ENCODE peak calls at places on chromosome X, in four cellular contexts. One of them, this sample, is unnamed.
A peak's percentile ranks its signal among the peaks of the same experiment; 100 is the strongest.

GRCh38 chrX:118603981-118604380 is 108.4 kb downstream of the DOCK11 start:
- DNase-seq in transverse colon: peak; percentile 26
- DNase-seq in lung: peak; percentile 47
- DNase-seq in fibroblast of lung: peak; percentile 44
- DNase-seq in this sample: peak; percentile 8

GRCh38 chrX:8688776-8689175 is 43.2 kb downstream of the ANOS1 start:
- DNase-seq in transverse colon: no peak
- DNase-seq in lung: no peak
- DNase-seq in fibroblast of lung: no peak
- DNase-seq in this sample: no peak

GRCh38 chrX:10235851-10236250 is 79.1 kb downstream of the CLCN4 start:
- DNase-seq in transverse colon: no peak
- DNase-seq in lung: no peak
- DNase-seq in fibroblast of lung: peak; percentile 91
- DNase-seq in this sample: peak; percentile 80

GRCh38 chrX:261167-261857 is 19.9 kb upstream of the PLCXD1 start:
- DNase-seq in transverse colon: no peak
- DNase-seq in lung: no peak
- DNase-seq in fibroblast of lung: peak; percentile 46
- DNase-seq in this sample: no peak

GRCh38 chrX:39819921-39820849 is 277.6 kb downstream of the BCOR start:
- DNase-seq in transverse colon: no peak
- DNase-seq in lung: no peak
- DNase-seq in fibroblast of lung: no peak
- DNase-seq in this sample: no peak

GRCh38 chrX:123222920-123223319 is 38.8 kb downstream of the GRIA3 start:
- DNase-seq in transverse colon: no peak
- DNase-seq in lung: no peak
- DNase-seq in fibroblast of lung: no peak
- DNase-seq in this sample: no peak

GRCh38 chrX:46920235-46920634 is 8.0 kb downstream of the JADE3 start:
- DNase-seq in transverse colon: no peak
- DNase-seq in lung: no peak
- DNase-seq in fibroblast of lung: no peak
- DNase-seq in this sample: no peak

GRCh38 chrX:130174051-130174704 is 2.4 kb downstream of the RAB33A start:
- DNase-seq in transverse colon: no peak
- DNase-seq in lung: no peak
- DNase-seq in fibroblast of lung: peak; percentile 71
- DNase-seq in this sample: peak; percentile 56

GRCh38 chrX:40008841-40009461 is 88.8 kb downstream of the BCOR start:
- DNase-seq in transverse colon: peak; percentile 29
- DNase-seq in lung: no peak
- DNase-seq in fibroblast of lung: peak; percentile 23
- DNase-seq in this sample: no peak

GRCh38 chrX:12128017-12128416 is 10.3 kb upstream of the FRMPD4 start:
- DNase-seq in transverse colon: no peak
- DNase-seq in lung: no peak
- DNase-seq in fibroblast of lung: no peak
- DNase-seq in this sample: no peak

GRCh38 chrX:149962859-149963757 is 24.8 kb upstream of the EOLA2 start:
- DNase-seq in transverse colon: peak; percentile 28
- DNase-seq in lung: peak; percentile 51
- DNase-seq in fibroblast of lung: peak; percentile 49
- DNase-seq in this sample: peak; percentile 8

GRCh38 chrX:97060019-97060418 is 176.3 kb downstream of the RPA4 start:
- DNase-seq in transverse colon: no peak
- DNase-seq in lung: no peak
- DNase-seq in fibroblast of lung: no peak
- DNase-seq in this sample: no peak

GRCh38 chrX:39675619-39676018 is 422.1 kb downstream of the BCOR start:
- DNase-seq in transverse colon: peak; percentile 24
- DNase-seq in lung: no peak
- DNase-seq in fibroblast of lung: no peak
- DNase-seq in this sample: no peak

GRCh38 chrX:119721926-119722325 is 29.0 kb upstream of the SEPTIN6 start:
- DNase-seq in transverse colon: no peak
- DNase-seq in lung: no peak
- DNase-seq in fibroblast of lung: no peak
- DNase-seq in this sample: no peak

GRCh38 chrX:13153796-13154195 is 109.4 kb upstream of the FAM9C start:
- DNase-seq in transverse colon: no peak
- DNase-seq in lung: no peak
- DNase-seq in fibroblast of lung: peak; percentile 37
- DNase-seq in this sample: no peak

GRCh38 chrX:79604364-79604763 is 237.2 kb upstream of the ITM2A start:
- DNase-seq in transverse colon: peak; percentile 36
- DNase-seq in lung: no peak
- DNase-seq in fibroblast of lung: no peak
- DNase-seq in this sample: no peak

GRCh38 chrX:72061091-72061490 is 70.6 kb downstream of the RTL5 start:
- DNase-seq in transverse colon: no peak
- DNase-seq in lung: no peak
- DNase-seq in fibroblast of lung: peak; percentile 36
- DNase-seq in this sample: no peak

GRCh38 chrX:48470110-48470832 is at the start of gene SLC38A5:
- DNase-seq in transverse colon: peak; percentile 35
- DNase-seq in lung: no peak
- DNase-seq in fibroblast of lung: no peak
- DNase-seq in this sample: no peak

GRCh38 chrX:137567474-137568232 is 1.7 kb downstream of the ZIC3 start:
- DNase-seq in transverse colon: no peak
- DNase-seq in lung: no peak
- DNase-seq in fibroblast of lung: no peak
- DNase-seq in this sample: no peak

GRCh38 chrX:70480660-70481018 is 36.0 kb downstream of the DLG3 start:
- DNase-seq in transverse colon: no peak
- DNase-seq in lung: no peak
- DNase-seq in fibroblast of lung: peak; percentile 38
- DNase-seq in this sample: no peak

GRCh38 chrX:111348363-111348927 is 63.5 kb downstream of the DCX start:
- DNase-seq in transverse colon: no peak
- DNase-seq in lung: no peak
- DNase-seq in fibroblast of lung: no peak
- DNase-seq in this sample: no peak

GRCh38 chrX:103149652-103150051 is 56.7 kb upstream of the NXF3 start:
- DNase-seq in transverse colon: no peak
- DNase-seq in lung: no peak
- DNase-seq in fibroblast of lung: no peak
- DNase-seq in this sample: no peak

DNA sequence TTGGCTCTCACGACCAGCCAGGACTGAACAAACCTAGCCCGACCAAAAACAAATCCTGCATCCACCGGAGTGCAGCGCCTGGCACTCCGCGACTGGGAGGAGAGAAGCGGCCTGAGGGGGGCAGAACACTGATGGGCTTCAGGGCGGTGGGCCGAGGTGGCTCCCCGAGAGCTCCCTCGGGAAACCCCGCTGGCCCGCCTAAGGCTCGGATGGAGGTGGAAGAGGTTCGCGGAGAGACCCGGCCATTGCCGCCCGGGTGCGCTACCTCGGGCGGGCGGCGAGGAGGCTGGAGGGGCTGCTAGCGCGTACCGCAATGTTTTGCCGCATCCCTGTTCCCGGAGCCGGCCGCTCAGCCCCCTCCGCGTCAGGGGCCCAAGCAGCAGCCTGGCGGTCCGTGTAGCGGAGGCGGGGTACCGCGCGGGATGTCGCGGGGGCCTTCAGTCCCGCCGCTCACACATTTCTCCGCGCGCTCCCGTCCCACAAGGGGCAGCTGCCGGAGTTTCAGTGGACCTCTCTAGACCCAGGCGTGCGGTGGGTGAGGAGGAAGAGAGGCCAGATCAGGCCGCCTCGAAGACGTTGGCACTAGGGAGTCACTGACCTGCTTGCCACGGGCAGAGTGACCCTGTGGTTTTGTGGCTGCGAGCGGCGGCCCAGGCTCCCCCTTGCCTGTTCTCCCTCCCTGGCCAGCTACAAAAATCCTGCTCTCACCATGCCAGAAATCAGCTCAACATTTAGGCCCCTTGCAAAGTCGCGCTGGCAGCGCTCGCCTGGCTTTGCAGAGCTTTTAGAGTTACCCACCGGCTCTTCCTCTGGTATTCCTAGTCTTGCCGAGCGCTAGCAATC is 2.1 kb downstream of the SLITRK4 start:
- DNase-seq in transverse colon: no peak
- DNase-seq in lung: no peak
- DNase-seq in fibroblast of lung: no peak
- DNase-seq in this sample: no peak
- H3K4me3 ChIP-seq in transverse colon: no peak overlapping the region
- H3K4me3 ChIP-seq in lung: peak overlapping the region; percentile 12
- H3K4me3 ChIP-seq in fibroblast of lung: no peak overlapping the region
- H3K4me3 ChIP-seq in this sample: no peak overlapping the region

GRCh38 chrX:22194207-22194606 is 78.5 kb upstream of the CBLL2 start:
- DNase-seq in transverse colon: no peak
- DNase-seq in lung: no peak
- DNase-seq in fibroblast of lung: no peak
- DNase-seq in this sample: no peak
- TF ChIP-seq CTCF in transverse colon: no peak
- TF ChIP-seq CTCF in lung: no peak
- TF ChIP-seq CTCF in fibroblast of lung: no peak
- TF ChIP-seq CTCF in this sample: no peak

GRCh38 chrX:42704454-42704853 is 73.5 kb downstream of the PPP1R2C start:
- DNase-seq in transverse colon: no peak
- DNase-seq in lung: no peak
- DNase-seq in fibroblast of lung: peak; percentile 4
- DNase-seq in this sample: no peak
- H3K4me3 ChIP-seq in transverse colon: no peak overlapping the region
- H3K4me3 ChIP-seq in lung: no peak overlapping the region
- H3K4me3 ChIP-seq in fibroblast of lung: no peak overlapping the region
- H3K4me3 ChIP-seq in this sample: no peak overlapping the region

GRCh38 chrX:93419642-93420041 is 253.7 kb downstream of the NAP1L3 start:
- DNase-seq in transverse colon: no peak
- DNase-seq in lung: no peak
- DNase-seq in fibroblast of lung: no peak
- DNase-seq in this sample: no peak

GRCh38 chrX:93428497-93428896 is 244.9 kb downstream of the NAP1L3 start:
- DNase-seq in transverse colon: no peak
- DNase-seq in lung: no peak
- DNase-seq in fibroblast of lung: no peak
- DNase-seq in this sample: no peak

GRCh38 chrX:93420635-93421034 is 252.7 kb downstream of the NAP1L3 start:
- DNase-seq in transverse colon: no peak
- DNase-seq in lung: no peak
- DNase-seq in fibroblast of lung: no peak
- DNase-seq in this sample: no peak

GRCh38 chrX:93420090-93420489 is 253.3 kb downstream of the NAP1L3 start:
- DNase-seq in transverse colon: no peak
- DNase-seq in lung: no peak
- DNase-seq in fibroblast of lung: no peak
- DNase-seq in this sample: no peak

DNA sequence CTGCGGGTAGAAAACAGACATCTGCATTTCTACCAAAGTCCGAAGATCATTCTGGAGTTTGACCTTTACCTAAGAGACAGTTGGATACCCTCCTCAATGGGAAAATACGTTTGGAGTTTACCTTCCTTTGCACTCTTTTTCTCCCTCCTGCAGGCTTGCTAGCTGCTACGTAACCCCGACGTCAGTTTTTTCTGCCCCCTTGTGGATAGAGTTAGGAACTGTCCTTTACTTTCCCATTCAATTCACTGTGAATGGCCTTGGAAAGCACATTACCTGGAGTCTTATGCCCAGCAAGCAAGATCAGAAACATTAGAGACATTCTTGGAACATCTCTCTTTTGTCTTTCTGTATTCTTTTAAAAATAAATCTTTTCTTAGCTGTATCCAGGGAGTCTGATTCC is 250.7 kb downstream of the NAP1L3 start:
- DNase-seq in transverse colon: no peak
- DNase-seq in lung: no peak
- DNase-seq in fibroblast of lung: no peak
- DNase-seq in this sample: no peak
- TF ChIP-seq CTCF in transverse colon: peak; percentile 37
- TF ChIP-seq CTCF in lung: peak; percentile 20
- TF ChIP-seq CTCF in fibroblast of lung: no peak
- TF ChIP-seq CTCF in this sample: peak; percentile 61

GRCh38 chrX:132956421-132957210 is 1.8 kb downstream of the HS6ST2 start:
- DNase-seq in transverse colon: no peak
- DNase-seq in lung: no peak
- DNase-seq in fibroblast of lung: no peak
- DNase-seq in this sample: no peak

GRCh38 chrX:132954323-132954722 is 4.1 kb downstream of the HS6ST2 start:
- DNase-seq in transverse colon: no peak
- DNase-seq in lung: no peak
- DNase-seq in fibroblast of lung: no peak
- DNase-seq in this sample: no peak

GRCh38 chrX:132958086-132958703 is at the start of gene HS6ST2:
- DNase-seq in transverse colon: peak; percentile 31
- DNase-seq in lung: no peak
- DNase-seq in fibroblast of lung: no peak
- DNase-seq in this sample: no peak

GRCh38 chrX:132955710-132956109 is 2.7 kb downstream of the HS6ST2 start:
- DNase-seq in transverse colon: no peak
- DNase-seq in lung: no peak
- DNase-seq in fibroblast of lung: no peak
- DNase-seq in this sample: no peak

DNA sequence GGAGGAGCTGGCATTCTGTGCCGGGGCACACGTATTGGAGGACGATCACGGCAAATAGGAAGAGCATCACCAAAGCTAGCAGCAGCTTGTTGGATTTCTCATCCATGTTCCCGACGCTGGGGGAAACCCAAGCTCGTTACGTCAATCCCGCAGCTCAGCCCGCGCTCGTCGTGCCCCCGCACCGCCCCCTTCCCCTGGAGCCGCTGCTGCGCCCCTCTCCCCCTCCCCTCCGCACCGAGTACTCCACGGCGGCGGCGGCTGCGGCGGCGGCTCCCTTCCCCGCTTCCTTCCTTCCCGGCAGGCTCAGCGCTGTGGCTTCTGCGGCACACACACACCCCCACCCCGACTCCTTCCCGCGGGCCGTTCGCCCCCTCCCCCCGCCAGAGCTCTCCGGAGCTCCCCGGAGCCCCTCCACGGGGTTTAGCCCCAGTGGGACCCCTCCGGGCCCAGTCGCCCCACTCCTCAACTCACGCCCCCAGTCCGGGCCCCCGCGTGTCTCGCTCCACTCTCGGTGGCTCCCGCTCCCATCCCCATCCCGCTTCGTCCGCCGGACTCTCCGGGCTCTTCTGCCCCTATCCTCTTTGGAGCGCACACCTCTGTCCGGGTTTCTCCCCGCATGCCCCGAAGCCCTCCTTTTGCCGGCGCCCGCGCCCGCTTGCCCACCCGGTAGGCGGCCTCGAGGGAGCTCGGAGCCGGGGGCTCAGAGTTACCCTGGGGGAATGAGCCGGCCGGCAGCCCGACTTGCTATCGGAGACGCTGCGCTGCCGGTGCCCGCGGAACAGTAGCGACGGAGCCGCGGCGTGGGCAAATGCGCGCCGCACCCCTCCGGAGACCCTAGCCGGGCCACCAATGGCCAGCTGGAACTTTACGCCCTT is 981 bp downstream of the HS6ST2 start:
- DNase-seq in transverse colon: peak; percentile 9
- DNase-seq in lung: no peak
- DNase-seq in fibroblast of lung: peak; percentile 15
- DNase-seq in this sample: no peak
- H3K4me3 ChIP-seq in transverse colon: peak overlapping the region; percentile 11
- H3K4me3 ChIP-seq in lung: no peak overlapping the region
- H3K4me3 ChIP-seq in fibroblast of lung: no peak overlapping the region
- H3K4me3 ChIP-seq in this sample: no peak overlapping the region

This sample was measured in AG09309.